ENCODE peak calls at places on chromosome 22, in four cellular contexts. D is CD4-positive, alpha-beta T cell; X is HTR-8/SVneo; E is fibroblast of villous mesenchyme. F is an unnamed sample.

GRCh38 chr22:34866081-34866480 is 199.9 kb upstream of the ISX start:
- DNase-seq in D (no peak), X (no peak), E (no peak), F (no peak)

GRCh38 chr22:30968015-30968923 is at the start of gene MORC2:
- DNase-seq in D (no peak), X (peak; percentile 36), E (no peak), F (no peak)

GRCh38 chr22:32142600-32142999 is 16.5 kb downstream of the C22orf42 start:
- DNase-seq in D (no peak), X (no peak), E (no peak), F (no peak)

GRCh38 chr22:39315389-39315788 is 4.0 kb downstream of the RPL3 start:
- DNase-seq in D (no peak), X (no peak), E (no peak), F (no peak)

GRCh38 chr22:35728639-35729308 is 11.1 kb downstream of the APOL5 start:
- DNase-seq in D (no peak), X (no peak), E (no peak), F (no peak)

GRCh38 chr22:41009222-41009948 is 58.2 kb downstream of the RBX1 start:
- DNase-seq in D (no peak), X (no peak), E (peak; percentile 18), F (no peak)

GRCh38 chr22:39428597-39429071 is 28.2 kb upstream of the MGAT3 start:
- DNase-seq in D (no peak), X (peak; percentile 62), E (no peak), F (no peak)

GRCh38 chr22:29269731-29270474 is 1.8 kb downstream of the EWSR1 start:
- DNase-seq in D (no peak), X (no peak), E (peak; percentile 30), F (no peak)

GRCh38 chr22:22574361-22574760 is 15.3 kb upstream of the PRAME start:
- DNase-seq in D (no peak), X (no peak), E (no peak), F (no peak)

GRCh38 chr22:44497218-44497903 is 672 bp downstream of the RTL6 start:
- DNase-seq in D (no peak), X (no peak), E (peak; percentile 36), F (no peak)

GRCh38 chr22:37502342-37503182 is 16.4 kb upstream of the MFNG start:
- DNase-seq in D (no peak), X (no peak), E (no peak), F (no peak)

GRCh38 chr22:48333323-48333763 is 1494.3 kb downstream of the BRD1 start:
- DNase-seq in D (no peak), X (no peak), E (no peak), F (no peak)

GRCh38 chr22:44085743-44086741 is 61.9 kb downstream of the PARVB start:
- DNase-seq in D (no peak), X (peak; percentile 53), E (peak; percentile 55), F (peak; percentile 38)

GRCh38 chr22:17921871-17922821 is 102.2 kb downstream of the MICAL3 start:
- DNase-seq in D (no peak), X (no peak), E (no peak), F (no peak)